ENCODE peak calls at places on chromosomes 13 and 19, in five cellular contexts. G is tibial nerve; M is H54; U is bronchial epithelial cell; C is activated CD4-positive, alpha-beta T cell treated with anti-CD3 and anti-CD28 coated beads, Interleukin-2, amount 10 ng/mL, durations not matched to agents 7 days and 5 days. S is an unnamed sample.

GRCh38 chr19:35449347-35450043 is 1.4 kb downstream of the FFAR2 start:
- DNase-seq in U (no peak), M (no peak), G (no peak), C (no peak), S (no peak)

GRCh38 chr19:15551183-15552004 is 43.1 kb downstream of the CYP4F22 start:
- DNase-seq in G (no peak), M (no peak), U (no peak), C (peak), S (no peak)

GRCh38 chr13:78602561-78603239 is 652 bp downstream of the POU4F1 start:
- DNase-seq in C (no peak), G (no peak), U (no peak), M (no peak), S (no peak)

GRCh38 chr13:109412232-109412935 is 374.0 kb downstream of the IRS2 start:
- DNase-seq in C (no peak), U (no peak), G (no peak), M (no peak), S (peak)

GRCh38 chr13:85608255-85608829 is 190.9 kb downstream of the SLITRK6 start:
- DNase-seq in M (no peak), G (no peak), C (no peak), U (no peak), S (no peak)

GRCh38 chr19:18676692-18677091 is 6.8 kb upstream of the CRTC1 start:
- DNase-seq in U (no peak), G (no peak), M (no peak), C (no peak), S (no peak)

GRCh38 chr19:8641908-8642547 is 11.6 kb downstream of the NFILZ start:
- DNase-seq in C (peak), M (peak), G (peak), U (peak), S (peak)

GRCh38 chr13:38888309-38888708 is 102.3 kb downstream of the STOML3 start:
- DNase-seq in C (no peak), M (no peak), G (no peak), U (peak), S (no peak)

GRCh38 chr19:19543101-19543500 is 5.0 kb downstream of the CILP2 start:
- DNase-seq in C (no peak), G (no peak), M (no peak), U (no peak), S (no peak)

GRCh38 chr13:92175330-92175729 is 776.9 kb downstream of the GPC5 start:
- DNase-seq in M (peak), U (no peak), C (no peak), G (peak), S (peak)

GRCh38 chr19:45515081-45515624 is 7.9 kb downstream of the VASP start:
- DNase-seq in U (no peak), M (no peak), C (no peak), G (peak), S (no peak)

GRCh38 chr13:79775830-79776229 is 294.9 kb downstream of the NDFIP2 start:
- DNase-seq in G (peak), U (peak), M (no peak), C (no peak), S (peak)

GRCh38 chr13:48741377-48741776 is 87.6 kb downstream of the CYSLTR2 start:
- DNase-seq in C (no peak), M (no peak), G (no peak), U (no peak), S (no peak)

GRCh38 chr13:37869756-37870488 is at the start of gene TRPC4:
- DNase-seq in U (peak), M (no peak), C (no peak), G (no peak), S (peak)

GRCh38 chr13:27997904-27998522 is 9.5 kb upstream of the URAD start:
- DNase-seq in G (no peak), C (peak), U (peak), M (no peak), S (peak)

GRCh38 chr19:1259206-1259872 is 9.8 kb upstream of the CIRBP start:
- DNase-seq in C (peak), U (peak), M (peak), G (no peak), S (peak)

GRCh38 chr19:54616840-54617560 is 13.3 kb upstream of the LILRB1 start:
- DNase-seq in U (no peak), M (no peak), G (no peak), C (no peak), S (no peak)

GRCh38 chr19:6211632-6212402 is 68.0 kb downstream of the MLLT1 start:
- DNase-seq in C (no peak), M (no peak), G (no peak), U (no peak), S (no peak)

GRCh38 chr19:43595605-43595998 is 332 bp downstream of the IRGQ start:
- DNase-seq in M (no peak), G (no peak), U (no peak), C (no peak), S (no peak)

GRCh38 chr13:111792956-111793355 is 274.0 kb upstream of the SOX1 start:
- DNase-seq in U (no peak), G (no peak), C (no peak), M (no peak), S (no peak)

GRCh38 chr13:73146705-73147104 is 87.9 kb downstream of the KLF5 start:
- DNase-seq in U (no peak), G (no peak), C (no peak), M (no peak), S (no peak)

GRCh38 chr13:24910502-24911134 is 146.6 kb downstream of the RNF17 start:
- DNase-seq in G (no peak), C (no peak), M (no peak), U (no peak), S (no peak)

GRCh38 chr19:38562096-38562495 is 55.7 kb downstream of the MAP4K1 start:
- DNase-seq in C (no peak), U (no peak), G (no peak), M (no peak), S (no peak)

GRCh38 chr13:94345374-94346195 is 133.9 kb downstream of the DCT start:
- DNase-seq in G (no peak), U (peak), C (peak), M (no peak), S (no peak)

GRCh38 chr13:30718661-30719520 is 16.5 kb upstream of the ALOX5AP start:
- DNase-seq in C (no peak), M (peak), U (peak), G (no peak), S (peak)

S was measured in NCI-H460.